ENCODE peak calls at places on chromosomes 11 and 22, in seven cellular contexts. One of them, this sample, is unnamed.

GRCh38 chr11:62974848-62975522 is 9.8 kb downstream of the SLC22A6 start:
- DNase-seq in mesendoderm: peak
- DNase-seq in SK-N-SH: peak
- DNase-seq in fibroblast of lung: no peak
- DNase-seq in endothelial cell of umbilical vein: peak
- DNase-seq in GM12878: no peak
- DNase-seq in Karpas-422: peak
- DNase-seq in this sample: peak

GRCh38 chr11:85827768-85828639 is 17.1 kb upstream of the SYTL2 start:
- DNase-seq in mesendoderm: peak
- DNase-seq in SK-N-SH: no peak
- DNase-seq in fibroblast of lung: peak
- DNase-seq in endothelial cell of umbilical vein: peak
- DNase-seq in GM12878: no peak
- DNase-seq in Karpas-422: no peak
- DNase-seq in this sample: no peak

GRCh38 chr22:30614268-30614667 is 7.3 kb downstream of the TCN2 start:
- DNase-seq in mesendoderm: no peak
- DNase-seq in SK-N-SH: no peak
- DNase-seq in fibroblast of lung: no peak
- DNase-seq in endothelial cell of umbilical vein: no peak
- DNase-seq in GM12878: no peak
- DNase-seq in Karpas-422: no peak
- DNase-seq in this sample: no peak

GRCh38 chr11:84721561-84721961 is 905.6 kb downstream of the DLG2 start:
- DNase-seq in mesendoderm: no peak
- DNase-seq in SK-N-SH: no peak
- DNase-seq in fibroblast of lung: no peak
- DNase-seq in endothelial cell of umbilical vein: no peak
- DNase-seq in GM12878: no peak
- DNase-seq in Karpas-422: no peak
- DNase-seq in this sample: no peak

GRCh38 chr11:68043349-68044144 is 4.7 kb downstream of the TCIRG1 start:
- DNase-seq in mesendoderm: no peak
- DNase-seq in SK-N-SH: peak
- DNase-seq in fibroblast of lung: peak
- DNase-seq in endothelial cell of umbilical vein: no peak
- DNase-seq in GM12878: no peak
- DNase-seq in Karpas-422: no peak
- DNase-seq in this sample: no peak

GRCh38 chr11:35364101-35364780 is 55.1 kb downstream of the SLC1A2 start:
- DNase-seq in mesendoderm: peak
- DNase-seq in SK-N-SH: no peak
- DNase-seq in fibroblast of lung: peak
- DNase-seq in endothelial cell of umbilical vein: no peak
- DNase-seq in GM12878: no peak
- DNase-seq in Karpas-422: no peak
- DNase-seq in this sample: no peak

GRCh38 chr22:37274380-37274862 is 7.9 kb upstream of the CYTH4 start:
- DNase-seq in mesendoderm: no peak
- DNase-seq in SK-N-SH: no peak
- DNase-seq in fibroblast of lung: no peak
- DNase-seq in endothelial cell of umbilical vein: no peak
- DNase-seq in GM12878: no peak
- DNase-seq in Karpas-422: peak
- DNase-seq in this sample: no peak

GRCh38 chr11:130278151-130278550 is 36.6 kb downstream of the ZBTB44 start:
- DNase-seq in mesendoderm: no peak
- DNase-seq in SK-N-SH: no peak
- DNase-seq in fibroblast of lung: no peak
- DNase-seq in endothelial cell of umbilical vein: no peak
- DNase-seq in GM12878: peak
- DNase-seq in Karpas-422: no peak
- DNase-seq in this sample: no peak

GRCh38 chr11:10459029-10459970 is 4.2 kb downstream of the AMPD3 start:
- DNase-seq in mesendoderm: peak
- DNase-seq in SK-N-SH: no peak
- DNase-seq in fibroblast of lung: no peak
- DNase-seq in endothelial cell of umbilical vein: no peak
- DNase-seq in GM12878: peak
- DNase-seq in Karpas-422: peak
- DNase-seq in this sample: peak

GRCh38 chr22:49262167-49262566 is 565.5 kb downstream of the BRD1 start:
- DNase-seq in mesendoderm: no peak
- DNase-seq in SK-N-SH: no peak
- DNase-seq in fibroblast of lung: no peak
- DNase-seq in endothelial cell of umbilical vein: no peak
- DNase-seq in GM12878: no peak
- DNase-seq in Karpas-422: no peak
- DNase-seq in this sample: no peak

GRCh38 chr11:35180311-35181233 is 41.6 kb downstream of the CD44 start:
- DNase-seq in mesendoderm: no peak
- DNase-seq in SK-N-SH: no peak
- DNase-seq in fibroblast of lung: peak
- DNase-seq in endothelial cell of umbilical vein: no peak
- DNase-seq in GM12878: no peak
- DNase-seq in Karpas-422: no peak
- DNase-seq in this sample: no peak

GRCh38 chr11:114501901-114502300 is 57.8 kb downstream of the NXPE1 start:
- DNase-seq in mesendoderm: no peak
- DNase-seq in SK-N-SH: no peak
- DNase-seq in fibroblast of lung: no peak
- DNase-seq in endothelial cell of umbilical vein: no peak
- DNase-seq in GM12878: no peak
- DNase-seq in Karpas-422: no peak
- DNase-seq in this sample: no peak

GRCh38 chr11:10480760-10481159 is 25.7 kb downstream of the AMPD3 start:
- DNase-seq in mesendoderm: no peak
- DNase-seq in SK-N-SH: peak
- DNase-seq in fibroblast of lung: no peak
- DNase-seq in endothelial cell of umbilical vein: no peak
- DNase-seq in GM12878: no peak
- DNase-seq in Karpas-422: no peak
- DNase-seq in this sample: no peak

GRCh38 chr22:30001459-30001858 is 78.8 kb upstream of the HORMAD2 start:
- DNase-seq in mesendoderm: no peak
- DNase-seq in SK-N-SH: no peak
- DNase-seq in fibroblast of lung: no peak
- DNase-seq in endothelial cell of umbilical vein: no peak
- DNase-seq in GM12878: no peak
- DNase-seq in Karpas-422: no peak
- DNase-seq in this sample: no peak

GRCh38 chr22:19061471-19062138 is 60.6 kb downstream of the DGCR2 start:
- DNase-seq in mesendoderm: no peak
- DNase-seq in SK-N-SH: no peak
- DNase-seq in fibroblast of lung: no peak
- DNase-seq in endothelial cell of umbilical vein: no peak
- DNase-seq in GM12878: no peak
- DNase-seq in Karpas-422: no peak
- DNase-seq in this sample: no peak

GRCh38 chr22:19062139-19062789 is 59.9 kb downstream of the DGCR2 start:
- DNase-seq in mesendoderm: no peak
- DNase-seq in SK-N-SH: no peak
- DNase-seq in fibroblast of lung: no peak
- DNase-seq in endothelial cell of umbilical vein: peak
- DNase-seq in GM12878: no peak
- DNase-seq in Karpas-422: no peak
- DNase-seq in this sample: no peak

GRCh38 chr22:19059481-19060278 is 62.5 kb downstream of the DGCR2 start:
- DNase-seq in mesendoderm: no peak
- DNase-seq in SK-N-SH: no peak
- DNase-seq in fibroblast of lung: no peak
- DNase-seq in endothelial cell of umbilical vein: no peak
- DNase-seq in GM12878: no peak
- DNase-seq in Karpas-422: no peak
- DNase-seq in this sample: no peak

GRCh38 chr22:19058713-19059451 is 63.3 kb downstream of the DGCR2 start:
- DNase-seq in mesendoderm: no peak
- DNase-seq in SK-N-SH: no peak
- DNase-seq in fibroblast of lung: no peak
- DNase-seq in endothelial cell of umbilical vein: no peak
- DNase-seq in GM12878: no peak
- DNase-seq in Karpas-422: peak
- DNase-seq in this sample: no peak

DNA sequence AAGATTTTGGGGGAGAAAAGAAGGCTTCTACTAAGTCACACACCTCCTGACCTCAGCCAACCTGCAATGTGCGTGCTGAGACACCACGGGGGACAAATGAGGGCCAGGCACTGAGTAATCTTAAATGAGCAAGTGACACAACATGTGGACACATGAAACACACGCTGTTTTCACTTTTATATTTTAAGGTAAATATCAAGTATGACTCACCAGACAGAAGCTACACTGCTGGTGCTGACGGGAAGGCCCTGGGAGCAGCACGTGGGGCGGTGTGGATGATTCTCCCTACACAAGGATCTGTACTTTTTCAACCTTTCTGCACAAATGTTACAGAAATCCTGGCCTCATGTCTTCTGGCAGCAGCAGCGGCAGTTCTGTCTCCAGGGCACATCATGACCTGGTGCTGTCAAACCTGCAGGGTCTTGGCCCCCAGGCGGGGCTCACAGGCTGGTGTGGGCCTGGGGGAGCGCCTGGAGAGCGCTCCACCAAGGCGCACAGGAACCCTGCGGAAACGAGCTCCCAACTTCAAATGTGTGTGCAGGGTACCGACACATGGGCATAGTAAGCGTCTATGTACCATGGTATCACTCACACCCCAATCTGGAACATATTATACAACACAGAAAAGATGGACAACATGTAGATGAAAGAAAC is 61.7 kb downstream of the DGCR2 start:
- DNase-seq in mesendoderm: no peak
- DNase-seq in SK-N-SH: no peak
- DNase-seq in fibroblast of lung: peak
- DNase-seq in endothelial cell of umbilical vein: no peak
- DNase-seq in GM12878: no peak
- DNase-seq in Karpas-422: no peak
- DNase-seq in this sample: no peak
- H3K9ac ChIP-seq in mesendoderm: no peak
- H3K9ac ChIP-seq in SK-N-SH: no peak
- H3K9ac ChIP-seq in fibroblast of lung: no peak
- H3K9ac ChIP-seq in endothelial cell of umbilical vein: no peak
- H3K9ac ChIP-seq in GM12878: no peak
- H3K9ac ChIP-seq in Karpas-422: no peak
- H3K9ac ChIP-seq in this sample: no peak

GRCh38 chr11:111601979-111602864 is at the start of gene SIK2:
- DNase-seq in mesendoderm: peak
- DNase-seq in SK-N-SH: peak
- DNase-seq in fibroblast of lung: peak
- DNase-seq in endothelial cell of umbilical vein: peak
- DNase-seq in GM12878: peak
- DNase-seq in Karpas-422: peak
- DNase-seq in this sample: peak
- H3K4me3 ChIP-seq in mesendoderm: peak
- H3K4me3 ChIP-seq in SK-N-SH: peak
- H3K4me3 ChIP-seq in fibroblast of lung: peak
- H3K4me3 ChIP-seq in endothelial cell of umbilical vein: peak
- H3K4me3 ChIP-seq in GM12878: peak
- H3K4me3 ChIP-seq in Karpas-422: peak
- H3K4me3 ChIP-seq in this sample: peak

DNA sequence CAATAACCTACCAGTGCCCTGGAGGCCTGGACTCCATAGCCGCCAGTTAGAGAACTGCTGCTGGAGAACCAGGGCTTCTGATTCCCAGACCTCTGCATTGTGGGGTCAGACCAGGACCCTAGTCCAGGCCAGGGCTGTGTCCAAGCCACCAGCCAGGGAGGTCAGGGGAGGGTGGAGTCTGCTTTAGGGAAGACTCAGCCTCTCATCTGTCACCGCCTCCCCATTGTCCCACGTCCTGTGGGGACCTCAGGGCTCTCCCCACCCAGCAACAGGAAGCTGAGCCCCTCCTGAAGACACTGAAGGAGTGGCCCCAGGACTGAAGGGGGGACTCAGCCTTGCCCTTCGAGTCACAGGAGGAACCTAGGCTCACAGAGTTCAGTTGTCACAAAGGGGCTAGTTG is 41.2 kb downstream of the PDE2A start:
- DNase-seq in mesendoderm: no peak
- DNase-seq in SK-N-SH: no peak
- DNase-seq in fibroblast of lung: no peak
- DNase-seq in endothelial cell of umbilical vein: no peak
- DNase-seq in GM12878: no peak
- DNase-seq in Karpas-422: no peak
- DNase-seq in this sample: no peak
- H3K27ac ChIP-seq in mesendoderm: no peak
- H3K27ac ChIP-seq in SK-N-SH: no peak
- H3K27ac ChIP-seq in fibroblast of lung: no peak
- H3K27ac ChIP-seq in endothelial cell of umbilical vein: peak
- H3K27ac ChIP-seq in GM12878: no peak
- H3K27ac ChIP-seq in Karpas-422: no peak
- H3K27ac ChIP-seq in this sample: no peak

DNA sequence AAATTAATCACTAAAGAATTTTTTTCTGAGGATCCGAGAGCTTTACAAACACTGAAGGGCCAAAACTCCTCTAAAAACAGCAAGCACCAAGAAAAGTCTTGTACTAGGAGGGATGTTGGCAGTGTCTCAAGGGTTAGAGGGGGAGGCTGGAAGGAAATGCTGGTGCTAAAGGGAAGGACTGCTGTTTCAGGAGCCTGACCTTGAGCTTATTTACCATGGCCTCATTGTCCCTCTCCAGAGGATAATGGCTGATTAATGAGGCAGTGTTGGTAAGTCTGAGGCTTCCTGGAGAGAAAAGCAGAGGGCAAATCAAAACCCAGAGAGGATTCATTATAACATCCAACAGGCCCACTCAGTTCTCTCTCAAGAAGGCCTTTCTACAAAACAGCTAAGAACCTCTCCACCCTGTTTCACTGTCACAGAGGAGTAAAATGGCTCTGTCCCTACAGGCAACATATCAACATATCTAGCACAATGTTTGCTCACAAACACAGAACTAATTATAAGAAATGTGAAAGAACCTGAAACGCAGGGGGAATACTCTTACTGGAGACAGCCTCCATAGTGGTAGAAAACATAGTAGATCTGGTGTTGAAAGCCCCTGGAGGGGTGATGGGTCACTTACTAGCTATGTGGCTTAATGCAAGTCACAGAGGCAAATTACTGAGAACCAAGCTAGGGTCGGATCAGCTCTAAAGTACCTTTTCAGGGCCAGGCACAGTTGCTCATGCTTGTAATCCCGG is 31.5 kb downstream of the NUMA1 start:
- DNase-seq in mesendoderm: peak
- DNase-seq in SK-N-SH: no peak
- DNase-seq in fibroblast of lung: no peak
- DNase-seq in endothelial cell of umbilical vein: peak
- DNase-seq in GM12878: no peak
- DNase-seq in Karpas-422: no peak
- DNase-seq in this sample: no peak
- H3K9ac ChIP-seq in mesendoderm: no peak
- H3K9ac ChIP-seq in SK-N-SH: no peak
- H3K9ac ChIP-seq in fibroblast of lung: no peak
- H3K9ac ChIP-seq in endothelial cell of umbilical vein: no peak
- H3K9ac ChIP-seq in GM12878: no peak
- H3K9ac ChIP-seq in Karpas-422: no peak
- H3K9ac ChIP-seq in this sample: no peak